ENCODE peak calls at places on chromosomes 13 and 19, in four cellular contexts. Q is cardiac muscle cell, Y is pancreas, G is body of pancreas. E is an unnamed sample.
A peak's percentile ranks its signal among the peaks of the same experiment; 100 is the strongest.

GRCh38 chr19:3687774-3688706 is 12.2 kb downstream of the PIP5K1C start:
- DNase-seq in Q (no peak), Y (no peak), G (no peak), E (peak; percentile 58)

GRCh38 chr19:3852614-3853254 is 16.1 kb downstream of the ZFR2 start:
- DNase-seq in Q (peak; percentile 84), Y (no peak), G (no peak), E (no peak)

GRCh38 chr13:29909975-29910674 is 59.7 kb upstream of the UBL3 start:
- DNase-seq in Q (peak; percentile 53), Y (no peak), G (no peak), E (no peak)

GRCh38 chr19:49696115-49696514 is 5.2 kb downstream of the CPT1C start:
- DNase-seq in Q (no peak), Y (no peak), G (no peak), E (no peak)

GRCh38 chr19:18306903-18307681 is 15.8 kb downstream of the LSM4 start:
- DNase-seq in Q (no peak), Y (no peak), G (no peak), E (no peak)

GRCh38 chr19:928471-929259 is 2.8 kb downstream of the ARID3A start:
- DNase-seq in Q (peak; percentile 34), Y (no peak), G (no peak), E (no peak)

GRCh38 chr13:72820898-72821279 is 39.0 kb downstream of the PIBF1 start:
- DNase-seq in Q (no peak), Y (no peak), G (no peak), E (no peak)

GRCh38 chr13:109162248-109163051 is 533.0 kb downstream of the MYO16 start:
- DNase-seq in Q (no peak), Y (no peak), G (no peak), E (peak; percentile 31)

GRCh38 chr19:35509861-35510625 is 3.4 kb downstream of the DMKN start:
- DNase-seq in Q (peak; percentile 61), Y (peak; percentile 86), G (peak; percentile 92), E (peak; percentile 84)

GRCh38 chr13:101570410-101570809 is 117.9 kb downstream of the ITGBL1 start:
- DNase-seq in Q (no peak), Y (no peak), G (no peak), E (no peak)

GRCh38 chr13:94236876-94237275 is 242.6 kb downstream of the DCT start:
- DNase-seq in Q (peak; percentile 20), Y (no peak), G (no peak), E (no peak)

GRCh38 chr19:29620931-29621351 is 14.9 kb downstream of the POP4 start:
- DNase-seq in Q (no peak), Y (no peak), G (no peak), E (no peak)

GRCh38 chr13:93262729-93263128 is 36.1 kb downstream of the GPC6 start:
- DNase-seq in Q (peak; percentile 39), Y (no peak), G (no peak), E (no peak)

GRCh38 chr13:113897161-113897560 is 33.3 kb upstream of the GAS6 start:
- DNase-seq in Q (peak; percentile 91), Y (no peak), G (no peak), E (no peak)

GRCh38 chr19:50050406-50051223 is 24.8 kb downstream of the ZNF473 start:
- DNase-seq in Q (peak; percentile 85), Y (peak; percentile 62), G (peak; percentile 64), E (peak; percentile 86)

GRCh38 chr13:49421391-49421790 is 22.5 kb downstream of the CAB39L start:
- DNase-seq in Q (peak; percentile 27), Y (no peak), G (peak; percentile 19), E (peak; percentile 23)

GRCh38 chr13:79404361-79404760 is 1.7 kb downstream of the RBM26 start:
- DNase-seq in Q (no peak), Y (no peak), G (no peak), E (peak; percentile 19)

GRCh38 chr13:78660130-78660857 is 1.3 kb upstream of the OBI1 start:
- DNase-seq in Q (peak; percentile 24), Y (no peak), G (peak; percentile 14), E (no peak)

GRCh38 chr19:29645911-29646310 is 19.4 kb upstream of the PLEKHF1 start:
- DNase-seq in Q (peak; percentile 89), Y (no peak), G (peak; percentile 16), E (no peak)

GRCh38 chr13:113124211-113125025 is 1.8 kb downstream of the F10 start:
- DNase-seq in Q (no peak), Y (no peak), G (no peak), E (no peak)

GRCh38 chr13:53200498-53201453 is 172.2 kb downstream of the OLFM4 start:
- DNase-seq in Q (peak; percentile 58), Y (peak; percentile 39), G (peak; percentile 79), E (peak; percentile 52)
- TF ChIP-seq CTCF in Q (peak; percentile 60), Y (peak; percentile 75), G (peak; percentile 68), E (peak; percentile 50)

DNA sequence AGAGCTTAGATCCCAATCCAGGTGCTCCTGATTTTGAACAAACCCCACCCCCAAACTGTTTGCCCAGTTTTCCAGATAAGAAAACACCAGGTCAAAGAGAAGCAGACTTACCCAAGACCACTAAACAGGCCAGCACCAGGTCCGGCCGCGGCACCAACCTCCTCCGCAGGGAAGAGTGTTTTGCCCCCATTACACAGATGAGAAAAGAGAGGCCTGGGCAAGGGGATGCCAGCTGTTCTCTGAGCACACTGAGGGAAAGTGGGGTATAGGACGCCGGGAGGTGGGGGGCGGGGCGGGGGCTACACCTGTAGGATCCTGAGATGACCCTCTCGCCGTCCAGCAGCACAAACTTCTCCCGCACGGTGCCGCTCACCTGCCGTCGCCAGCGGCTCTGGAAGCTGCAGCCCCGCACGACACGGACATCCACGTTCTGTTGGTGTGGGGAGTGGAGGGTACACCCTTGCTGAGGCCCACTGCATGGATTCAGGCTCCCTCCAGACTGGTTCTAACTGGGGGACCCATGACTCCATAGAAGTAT is 3.1 kb downstream of the SPACA4 start:
- DNase-seq in Q (no peak), Y (no peak), G (no peak), E (no peak)
- H3K4me3 ChIP-seq in Q (no peak overlapping the region), Y (no peak overlapping the region), G (no peak overlapping the region), E (no peak overlapping the region)

GRCh38 chr19:39768811-39769210 is 9.8 kb upstream of the LEUTX start:
- DNase-seq in Q (no peak), Y (no peak), G (no peak), E (no peak)

GRCh38 chr19:39768334-39768733 is 10.3 kb upstream of the LEUTX start:
- DNase-seq in Q (no peak), Y (no peak), G (no peak), E (no peak)

GRCh38 chr19:39759457-39760184 is 19.0 kb upstream of the LEUTX start:
- DNase-seq in Q (no peak), Y (no peak), G (no peak), E (no peak)

GRCh38 chr19:39765091-39766076 is 13.3 kb upstream of the LEUTX start:
- DNase-seq in Q (peak; percentile 69), Y (peak; percentile 2), G (peak; percentile 44), E (no peak)
- TF ChIP-seq CTCF in Q (peak; percentile 89), Y (peak; percentile 53), G (peak; percentile 34), E (peak; percentile 67)

GRCh38 chr13:21834511-21834910 is 163.6 kb downstream of the FGF9 start:
- DNase-seq in Q (no peak), Y (no peak), G (no peak), E (no peak)

GRCh38 chr13:21837841-21838551 is 167.1 kb downstream of the FGF9 start:
- DNase-seq in Q (no peak), Y (no peak), G (no peak), E (no peak)

GRCh38 chr13:21831654-21832324 is 160.9 kb downstream of the FGF9 start:
- DNase-seq in Q (no peak), Y (no peak), G (no peak), E (no peak)

GRCh38 chr13:21833921-21834320 is 163.0 kb downstream of the FGF9 start:
- DNase-seq in Q (no peak), Y (no peak), G (no peak), E (no peak)

GRCh38 chr13:21837288-21837687 is 166.4 kb downstream of the FGF9 start:
- DNase-seq in Q (no peak), Y (no peak), G (no peak), E (no peak)
- H3K4me3 ChIP-seq in Q (no peak overlapping the region), Y (no peak overlapping the region), G (no peak overlapping the region), E (no peak overlapping the region)